ENCODE peak calls at places on chromosomes 12 and 14, in seven cellular contexts. One of them, this sample, is unnamed.
A peak's percentile ranks its signal among the peaks of the same experiment; 100 is the strongest.

GRCh38 chr12:117363953-117364486 is 2.6 kb upstream of the NOS1 start:
- DNase-seq in fibroblast of villous mesenchyme: no peak
- DNase-seq in HCT116: no peak
- DNase-seq in foreskin fibroblast: no peak
- DNase-seq in OCI-LY7: no peak
- DNase-seq in AG04450: no peak
- DNase-seq in pancreas: no peak
- DNase-seq in this sample: no peak

GRCh38 chr12:116160196-116160595 is 117.3 kb downstream of the MED13L start:
- DNase-seq in fibroblast of villous mesenchyme: peak; percentile 68
- DNase-seq in HCT116: peak; percentile 83
- DNase-seq in foreskin fibroblast: peak; percentile 51
- DNase-seq in OCI-LY7: no peak
- DNase-seq in AG04450: no peak
- DNase-seq in pancreas: no peak
- DNase-seq in this sample: peak; percentile 41

GRCh38 chr14:46344327-46344937 is 307.1 kb downstream of the RPL10L start:
- DNase-seq in fibroblast of villous mesenchyme: peak; percentile 2
- DNase-seq in HCT116: peak; percentile 3
- DNase-seq in foreskin fibroblast: peak; percentile 23
- DNase-seq in OCI-LY7: peak; percentile 34
- DNase-seq in AG04450: no peak
- DNase-seq in pancreas: no peak
- DNase-seq in this sample: peak; percentile 28

GRCh38 chr12:4829793-4830162 is 79.9 kb upstream of the KCNA1 start:
- DNase-seq in fibroblast of villous mesenchyme: no peak
- DNase-seq in HCT116: no peak
- DNase-seq in foreskin fibroblast: no peak
- DNase-seq in OCI-LY7: peak; percentile 65
- DNase-seq in AG04450: no peak
- DNase-seq in pancreas: no peak
- DNase-seq in this sample: no peak

GRCh38 chr12:94172031-94172430 is 23.7 kb downstream of the PLXNC1 start:
- DNase-seq in fibroblast of villous mesenchyme: no peak
- DNase-seq in HCT116: no peak
- DNase-seq in foreskin fibroblast: no peak
- DNase-seq in OCI-LY7: no peak
- DNase-seq in AG04450: no peak
- DNase-seq in pancreas: no peak
- DNase-seq in this sample: peak; percentile 76

GRCh38 chr12:1350055-1350933 is 244.1 kb downstream of the FBXL14 start:
- DNase-seq in fibroblast of villous mesenchyme: peak; percentile 89
- DNase-seq in HCT116: no peak
- DNase-seq in foreskin fibroblast: peak; percentile 84
- DNase-seq in OCI-LY7: no peak
- DNase-seq in AG04450: peak; percentile 53
- DNase-seq in pancreas: no peak
- DNase-seq in this sample: peak; percentile 95

GRCh38 chr14:59215353-59215752 is 26.9 kb downstream of the DAAM1 start:
- DNase-seq in fibroblast of villous mesenchyme: peak; percentile 77
- DNase-seq in HCT116: no peak
- DNase-seq in foreskin fibroblast: peak; percentile 85
- DNase-seq in OCI-LY7: no peak
- DNase-seq in AG04450: peak; percentile 47
- DNase-seq in pancreas: peak; percentile 73
- DNase-seq in this sample: peak; percentile 28

GRCh38 chr12:13085968-13086686 is 17.3 kb downstream of the GSG1 start:
- DNase-seq in fibroblast of villous mesenchyme: peak; percentile 92
- DNase-seq in HCT116: no peak
- DNase-seq in foreskin fibroblast: peak; percentile 56
- DNase-seq in OCI-LY7: no peak
- DNase-seq in AG04450: no peak
- DNase-seq in pancreas: no peak
- DNase-seq in this sample: no peak

GRCh38 chr14:89349196-89350008 is 67.6 kb downstream of the FOXN3 start:
- DNase-seq in fibroblast of villous mesenchyme: no peak
- DNase-seq in HCT116: no peak
- DNase-seq in foreskin fibroblast: no peak
- DNase-seq in OCI-LY7: peak; percentile 80
- DNase-seq in AG04450: no peak
- DNase-seq in pancreas: peak; percentile 60
- DNase-seq in this sample: peak; percentile 21

GRCh38 chr14:51014086-51014485 is 69.8 kb upstream of the PYGL start:
- DNase-seq in fibroblast of villous mesenchyme: peak; percentile 60
- DNase-seq in HCT116: no peak
- DNase-seq in foreskin fibroblast: peak; percentile 88
- DNase-seq in OCI-LY7: no peak
- DNase-seq in AG04450: peak; percentile 6
- DNase-seq in pancreas: no peak
- DNase-seq in this sample: peak; percentile 72

GRCh38 chr14:101473045-101473729 is 88.1 kb upstream of the DIO3 start:
- DNase-seq in fibroblast of villous mesenchyme: no peak
- DNase-seq in HCT116: no peak
- DNase-seq in foreskin fibroblast: no peak
- DNase-seq in OCI-LY7: no peak
- DNase-seq in AG04450: no peak
- DNase-seq in pancreas: no peak
- DNase-seq in this sample: peak; percentile 6

GRCh38 chr14:55913324-55914035 is 204.7 kb upstream of the PELI2 start:
- DNase-seq in fibroblast of villous mesenchyme: peak; percentile 22
- DNase-seq in HCT116: no peak
- DNase-seq in foreskin fibroblast: peak; percentile 68
- DNase-seq in OCI-LY7: no peak
- DNase-seq in AG04450: no peak
- DNase-seq in pancreas: no peak
- DNase-seq in this sample: peak; percentile 51

GRCh38 chr12:76927170-76927784 is 48.5 kb upstream of the CSRP2 start:
- DNase-seq in fibroblast of villous mesenchyme: peak; percentile 59
- DNase-seq in HCT116: peak; percentile 27
- DNase-seq in foreskin fibroblast: peak; percentile 68
- DNase-seq in OCI-LY7: peak; percentile 43
- DNase-seq in AG04450: no peak
- DNase-seq in pancreas: no peak
- DNase-seq in this sample: peak; percentile 69

GRCh38 chr12:105888696-105889095 is 250.1 kb downstream of the NUAK1 start:
- DNase-seq in fibroblast of villous mesenchyme: no peak
- DNase-seq in HCT116: no peak
- DNase-seq in foreskin fibroblast: no peak
- DNase-seq in OCI-LY7: no peak
- DNase-seq in AG04450: no peak
- DNase-seq in pancreas: no peak
- DNase-seq in this sample: no peak

GRCh38 chr14:91324606-91324950 is 80.1 kb upstream of the GPR68 start:
- DNase-seq in fibroblast of villous mesenchyme: no peak
- DNase-seq in HCT116: no peak
- DNase-seq in foreskin fibroblast: no peak
- DNase-seq in OCI-LY7: no peak
- DNase-seq in AG04450: no peak
- DNase-seq in pancreas: no peak
- DNase-seq in this sample: no peak

GRCh38 chr12:130463818-130464663 is 126.4 kb downstream of the PIWIL1 start:
- DNase-seq in fibroblast of villous mesenchyme: no peak
- DNase-seq in HCT116: no peak
- DNase-seq in foreskin fibroblast: no peak
- DNase-seq in OCI-LY7: no peak
- DNase-seq in AG04450: no peak
- DNase-seq in pancreas: no peak
- DNase-seq in this sample: no peak

GRCh38 chr12:68794653-68795253 is 13.2 kb upstream of the MDM2 start:
- DNase-seq in fibroblast of villous mesenchyme: no peak
- DNase-seq in HCT116: no peak
- DNase-seq in foreskin fibroblast: peak; percentile 86
- DNase-seq in OCI-LY7: no peak
- DNase-seq in AG04450: no peak
- DNase-seq in pancreas: no peak
- DNase-seq in this sample: peak; percentile 60

GRCh38 chr14:92254786-92255185 is 68.2 kb upstream of the SLC24A4 start:
- DNase-seq in fibroblast of villous mesenchyme: peak; percentile 7
- DNase-seq in HCT116: no peak
- DNase-seq in foreskin fibroblast: peak; percentile 55
- DNase-seq in OCI-LY7: no peak
- DNase-seq in AG04450: peak; percentile 3
- DNase-seq in pancreas: no peak
- DNase-seq in this sample: peak; percentile 41

GRCh38 chr12:5514016-5514415 is 82.1 kb downstream of the NTF3 start:
- DNase-seq in fibroblast of villous mesenchyme: no peak
- DNase-seq in HCT116: no peak
- DNase-seq in foreskin fibroblast: peak; percentile 19
- DNase-seq in OCI-LY7: no peak
- DNase-seq in AG04450: no peak
- DNase-seq in pancreas: no peak
- DNase-seq in this sample: no peak

GRCh38 chr14:105094193-105094907 is 29.1 kb upstream of the GPR132 start:
- DNase-seq in fibroblast of villous mesenchyme: no peak
- DNase-seq in HCT116: no peak
- DNase-seq in foreskin fibroblast: no peak
- DNase-seq in OCI-LY7: no peak
- DNase-seq in AG04450: no peak
- DNase-seq in pancreas: peak; percentile 33
- DNase-seq in this sample: no peak

GRCh38 chr12:20370001-20370381 is 1.7 kb downstream of the PDE3A start:
- DNase-seq in fibroblast of villous mesenchyme: no peak
- DNase-seq in HCT116: no peak
- DNase-seq in foreskin fibroblast: peak; percentile 41
- DNase-seq in OCI-LY7: no peak
- DNase-seq in AG04450: no peak
- DNase-seq in pancreas: peak; percentile 29
- DNase-seq in this sample: peak; percentile 49

GRCh38 chr14:96965885-96966595 is 168.9 kb downstream of the VRK1 start:
- DNase-seq in fibroblast of villous mesenchyme: no peak
- DNase-seq in HCT116: no peak
- DNase-seq in foreskin fibroblast: no peak
- DNase-seq in OCI-LY7: no peak
- DNase-seq in AG04450: no peak
- DNase-seq in pancreas: no peak
- DNase-seq in this sample: no peak

GRCh38 chr14:31263485-31264133 is 56.0 kb upstream of the HECTD1 start:
- DNase-seq in fibroblast of villous mesenchyme: peak; percentile 95
- DNase-seq in HCT116: peak; percentile 47
- DNase-seq in foreskin fibroblast: peak; percentile 99
- DNase-seq in OCI-LY7: no peak
- DNase-seq in AG04450: peak; percentile 99
- DNase-seq in pancreas: no peak
- DNase-seq in this sample: peak; percentile 100

GRCh38 chr12:47935196-47935595 is 28.2 kb upstream of the TMEM106C start:
- DNase-seq in fibroblast of villous mesenchyme: peak; percentile 95
- DNase-seq in HCT116: no peak
- DNase-seq in foreskin fibroblast: peak; percentile 95
- DNase-seq in OCI-LY7: no peak
- DNase-seq in AG04450: peak; percentile 72
- DNase-seq in pancreas: no peak
- DNase-seq in this sample: peak; percentile 89

GRCh38 chr12:121803861-121804416 is at the start of gene SETD1B:
- DNase-seq in fibroblast of villous mesenchyme: peak; percentile 43
- DNase-seq in HCT116: no peak
- DNase-seq in foreskin fibroblast: peak; percentile 78
- DNase-seq in OCI-LY7: peak; percentile 79
- DNase-seq in AG04450: no peak
- DNase-seq in pancreas: peak; percentile 67
- DNase-seq in this sample: peak; percentile 66

GRCh38 chr14:81302613-81303012 is 81.9 kb upstream of the GTF2A1 start:
- DNase-seq in fibroblast of villous mesenchyme: no peak
- DNase-seq in HCT116: peak; percentile 66
- DNase-seq in foreskin fibroblast: no peak
- DNase-seq in OCI-LY7: peak; percentile 35
- DNase-seq in AG04450: no peak
- DNase-seq in pancreas: no peak
- DNase-seq in this sample: no peak

GRCh38 chr14:85535316-85535715 is 5.4 kb downstream of the FLRT2 start:
- DNase-seq in fibroblast of villous mesenchyme: no peak
- DNase-seq in HCT116: no peak
- DNase-seq in foreskin fibroblast: peak; percentile 16
- DNase-seq in OCI-LY7: no peak
- DNase-seq in AG04450: no peak
- DNase-seq in pancreas: no peak
- DNase-seq in this sample: no peak
- H3K4me3 ChIP-seq in fibroblast of villous mesenchyme: peak overlapping the region; percentile 87
- H3K4me3 ChIP-seq in HCT116: no peak overlapping the region
- H3K4me3 ChIP-seq in foreskin fibroblast: peak overlapping the region; percentile 93
- H3K4me3 ChIP-seq in OCI-LY7: no peak overlapping the region
- H3K4me3 ChIP-seq in AG04450: peak overlapping the region; percentile 82
- H3K4me3 ChIP-seq in pancreas: peak overlapping the region; percentile 82
- H3K4me3 ChIP-seq in this sample: peak overlapping the region; percentile 84

DNA sequence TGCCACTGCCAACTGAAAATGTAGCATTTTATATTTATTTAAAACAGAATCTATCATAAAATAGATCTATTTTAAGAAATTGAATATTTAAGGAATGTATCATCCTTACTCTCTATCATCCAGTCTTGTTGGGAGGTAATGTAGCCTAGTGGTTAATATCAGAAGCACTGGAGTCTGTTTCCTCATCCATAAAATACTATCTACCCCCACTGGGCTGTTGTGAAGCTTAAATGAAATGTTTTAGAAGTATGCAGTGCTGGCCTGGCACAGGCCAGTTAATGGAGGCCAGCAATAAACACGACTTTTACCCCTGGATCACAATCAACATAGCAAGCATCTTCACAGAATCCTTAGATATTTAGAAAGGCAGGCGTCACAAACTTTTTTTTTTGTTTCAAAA is 188.0 kb downstream of the CAND1 start:
- DNase-seq in fibroblast of villous mesenchyme: no peak
- DNase-seq in HCT116: no peak
- DNase-seq in foreskin fibroblast: no peak
- DNase-seq in OCI-LY7: no peak
- DNase-seq in AG04450: no peak
- DNase-seq in pancreas: no peak
- DNase-seq in this sample: no peak
- TF ChIP-seq CTCF in fibroblast of villous mesenchyme: no peak
- TF ChIP-seq CTCF in HCT116: no peak
- TF ChIP-seq CTCF in foreskin fibroblast: no peak
- TF ChIP-seq CTCF in OCI-LY7: no peak
- TF ChIP-seq CTCF in AG04450: no peak
- TF ChIP-seq CTCF in pancreas: no peak
- TF ChIP-seq CTCF in this sample: no peak

DNA sequence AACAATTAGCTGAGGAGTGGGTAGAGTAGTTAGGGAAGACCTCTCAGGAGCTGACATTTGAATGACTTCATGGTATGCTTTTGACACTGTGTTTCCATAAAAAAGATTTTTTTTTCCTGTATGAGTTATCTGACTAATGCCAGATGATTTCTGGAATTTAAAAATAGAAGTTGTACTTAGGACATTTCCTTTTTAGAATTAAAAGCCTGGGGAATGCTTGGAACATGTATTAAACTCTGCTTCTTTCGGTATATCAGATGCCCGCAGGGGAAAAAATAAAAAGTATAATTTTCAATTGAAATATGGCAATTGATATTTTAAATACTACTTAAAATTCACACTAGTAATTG is 41.1 kb downstream of the BRMS1L start:
- DNase-seq in fibroblast of villous mesenchyme: no peak
- DNase-seq in HCT116: no peak
- DNase-seq in foreskin fibroblast: no peak
- DNase-seq in OCI-LY7: no peak
- DNase-seq in AG04450: no peak
- DNase-seq in pancreas: no peak
- DNase-seq in this sample: peak; percentile 12
- H3K4me3 ChIP-seq in fibroblast of villous mesenchyme: no peak overlapping the region
- H3K4me3 ChIP-seq in HCT116: no peak overlapping the region
- H3K4me3 ChIP-seq in foreskin fibroblast: no peak overlapping the region
- H3K4me3 ChIP-seq in OCI-LY7: no peak overlapping the region
- H3K4me3 ChIP-seq in AG04450: no peak overlapping the region
- H3K4me3 ChIP-seq in pancreas: no peak overlapping the region
- H3K4me3 ChIP-seq in this sample: no peak overlapping the region

GRCh38 chr14:76938092-76938500 is 90.4 kb downstream of the IRF2BPL start:
- DNase-seq in fibroblast of villous mesenchyme: no peak
- DNase-seq in HCT116: no peak
- DNase-seq in foreskin fibroblast: no peak
- DNase-seq in OCI-LY7: no peak
- DNase-seq in AG04450: no peak
- DNase-seq in pancreas: no peak
- DNase-seq in this sample: no peak
- TF ChIP-seq CTCF in fibroblast of villous mesenchyme: no peak
- TF ChIP-seq CTCF in HCT116: no peak
- TF ChIP-seq CTCF in foreskin fibroblast: no peak
- TF ChIP-seq CTCF in OCI-LY7: no peak
- TF ChIP-seq CTCF in AG04450: no peak
- TF ChIP-seq CTCF in pancreas: no peak
- TF ChIP-seq CTCF in this sample: no peak